ENCODE peak calls at places on chromosomes 12 and 14, in nine cellular contexts. One of them, this sample, is unnamed.

GRCh38 chr12:33588082-33588712 is 148.6 kb upstream of the SYT10 start:
- DNase-seq in stimulated activated CD8-positive, alpha-beta memory T cell treated with anti-CD3 and anti-CD28 coated beads, Interleukin-4, amount 100 ng/mL, for 48 hours: no peak
- DNase-seq in NCI-H510A treated with DMSO at 0.1 percent for 48 hours: no peak
- DNase-seq in activated T-helper 9 cell treated with anti-CD3 and anti-CD28 coated beads, Interleukin-2, amount 50 U/mL, for 16 hours: no peak
- DNase-seq in NCI-H2081: no peak
- DNase-seq in T-helper 2 cell treated with Interferon-gamma antibody and Interleukin-4, amounts not matched to agents 5 μg/mL and 100 μg/mL, for 36 hours: no peak
- DNase-seq in activated naive CD8-positive, alpha-beta T cell treated with anti-CD3 and anti-CD28 coated beads, Interleukin-2, amount 50 U/mL, for 24 hours: no peak
- DNase-seq in colonic mucosa: no peak
- DNase-seq in left colon: no peak
- DNase-seq in this sample: no peak

GRCh38 chr12:15829949-15830348 is 40.8 kb upstream of the EPS8 start:
- DNase-seq in activated naive CD8-positive, alpha-beta T cell treated with anti-CD3 and anti-CD28 coated beads, Interleukin-2, amount 50 U/mL, for 24 hours: no peak
- DNase-seq in activated T-helper 9 cell treated with anti-CD3 and anti-CD28 coated beads, Interleukin-2, amount 50 U/mL, for 16 hours: no peak
- DNase-seq in stimulated activated CD8-positive, alpha-beta memory T cell treated with anti-CD3 and anti-CD28 coated beads, Interleukin-4, amount 100 ng/mL, for 48 hours: no peak
- DNase-seq in T-helper 2 cell treated with Interferon-gamma antibody and Interleukin-4, amounts not matched to agents 5 μg/mL and 100 μg/mL, for 36 hours: no peak
- DNase-seq in NCI-H2081: no peak
- DNase-seq in NCI-H510A treated with DMSO at 0.1 percent for 48 hours: no peak
- DNase-seq in left colon: no peak
- DNase-seq in colonic mucosa: no peak
- DNase-seq in this sample: no peak

GRCh38 chr12:79534029-79534867 is 156.5 kb downstream of the PAWR start:
- DNase-seq in activated T-helper 9 cell treated with anti-CD3 and anti-CD28 coated beads, Interleukin-2, amount 50 U/mL, for 16 hours: no peak
- DNase-seq in activated naive CD8-positive, alpha-beta T cell treated with anti-CD3 and anti-CD28 coated beads, Interleukin-2, amount 50 U/mL, for 24 hours: no peak
- DNase-seq in NCI-H510A treated with DMSO at 0.1 percent for 48 hours: no peak
- DNase-seq in colonic mucosa: no peak
- DNase-seq in left colon: no peak
- DNase-seq in T-helper 2 cell treated with Interferon-gamma antibody and Interleukin-4, amounts not matched to agents 5 μg/mL and 100 μg/mL, for 36 hours: no peak
- DNase-seq in NCI-H2081: no peak
- DNase-seq in stimulated activated CD8-positive, alpha-beta memory T cell treated with anti-CD3 and anti-CD28 coated beads, Interleukin-4, amount 100 ng/mL, for 48 hours: no peak
- DNase-seq in this sample: no peak

GRCh38 chr14:103540816-103541493 is 12.0 kb downstream of the TRMT61A start:
- DNase-seq in activated T-helper 9 cell treated with anti-CD3 and anti-CD28 coated beads, Interleukin-2, amount 50 U/mL, for 16 hours: no peak
- DNase-seq in NCI-H2081: no peak
- DNase-seq in T-helper 2 cell treated with Interferon-gamma antibody and Interleukin-4, amounts not matched to agents 5 μg/mL and 100 μg/mL, for 36 hours: no peak
- DNase-seq in colonic mucosa: no peak
- DNase-seq in left colon: peak
- DNase-seq in NCI-H510A treated with DMSO at 0.1 percent for 48 hours: no peak
- DNase-seq in stimulated activated CD8-positive, alpha-beta memory T cell treated with anti-CD3 and anti-CD28 coated beads, Interleukin-4, amount 100 ng/mL, for 48 hours: no peak
- DNase-seq in activated naive CD8-positive, alpha-beta T cell treated with anti-CD3 and anti-CD28 coated beads, Interleukin-2, amount 50 U/mL, for 24 hours: no peak
- DNase-seq in this sample: no peak

GRCh38 chr12:14691560-14691959 is 4.8 kb downstream of the GUCY2C start:
- DNase-seq in stimulated activated CD8-positive, alpha-beta memory T cell treated with anti-CD3 and anti-CD28 coated beads, Interleukin-4, amount 100 ng/mL, for 48 hours: no peak
- DNase-seq in NCI-H510A treated with DMSO at 0.1 percent for 48 hours: no peak
- DNase-seq in colonic mucosa: peak
- DNase-seq in T-helper 2 cell treated with Interferon-gamma antibody and Interleukin-4, amounts not matched to agents 5 μg/mL and 100 μg/mL, for 36 hours: no peak
- DNase-seq in activated naive CD8-positive, alpha-beta T cell treated with anti-CD3 and anti-CD28 coated beads, Interleukin-2, amount 50 U/mL, for 24 hours: no peak
- DNase-seq in NCI-H2081: no peak
- DNase-seq in left colon: peak
- DNase-seq in activated T-helper 9 cell treated with anti-CD3 and anti-CD28 coated beads, Interleukin-2, amount 50 U/mL, for 16 hours: no peak
- DNase-seq in this sample: peak

GRCh38 chr12:96471368-96472040 is 17.9 kb upstream of the CFAP54 start:
- DNase-seq in left colon: no peak
- DNase-seq in NCI-H510A treated with DMSO at 0.1 percent for 48 hours: no peak
- DNase-seq in activated naive CD8-positive, alpha-beta T cell treated with anti-CD3 and anti-CD28 coated beads, Interleukin-2, amount 50 U/mL, for 24 hours: no peak
- DNase-seq in colonic mucosa: no peak
- DNase-seq in T-helper 2 cell treated with Interferon-gamma antibody and Interleukin-4, amounts not matched to agents 5 μg/mL and 100 μg/mL, for 36 hours: no peak
- DNase-seq in NCI-H2081: no peak
- DNase-seq in stimulated activated CD8-positive, alpha-beta memory T cell treated with anti-CD3 and anti-CD28 coated beads, Interleukin-4, amount 100 ng/mL, for 48 hours: no peak
- DNase-seq in activated T-helper 9 cell treated with anti-CD3 and anti-CD28 coated beads, Interleukin-2, amount 50 U/mL, for 16 hours: no peak
- DNase-seq in this sample: no peak

GRCh38 chr12:85036736-85037135 is 585 bp downstream of the LRRIQ1 start:
- DNase-seq in colonic mucosa: no peak
- DNase-seq in activated T-helper 9 cell treated with anti-CD3 and anti-CD28 coated beads, Interleukin-2, amount 50 U/mL, for 16 hours: no peak
- DNase-seq in left colon: no peak
- DNase-seq in T-helper 2 cell treated with Interferon-gamma antibody and Interleukin-4, amounts not matched to agents 5 μg/mL and 100 μg/mL, for 36 hours: no peak
- DNase-seq in activated naive CD8-positive, alpha-beta T cell treated with anti-CD3 and anti-CD28 coated beads, Interleukin-2, amount 50 U/mL, for 24 hours: no peak
- DNase-seq in stimulated activated CD8-positive, alpha-beta memory T cell treated with anti-CD3 and anti-CD28 coated beads, Interleukin-4, amount 100 ng/mL, for 48 hours: no peak
- DNase-seq in NCI-H2081: no peak
- DNase-seq in NCI-H510A treated with DMSO at 0.1 percent for 48 hours: peak
- DNase-seq in this sample: no peak

GRCh38 chr12:105330938-105331804 is 680 bp downstream of the C12orf75 start:
- DNase-seq in stimulated activated CD8-positive, alpha-beta memory T cell treated with anti-CD3 and anti-CD28 coated beads, Interleukin-4, amount 100 ng/mL, for 48 hours: peak
- DNase-seq in activated T-helper 9 cell treated with anti-CD3 and anti-CD28 coated beads, Interleukin-2, amount 50 U/mL, for 16 hours: peak
- DNase-seq in NCI-H510A treated with DMSO at 0.1 percent for 48 hours: peak
- DNase-seq in left colon: peak
- DNase-seq in NCI-H2081: peak
- DNase-seq in activated naive CD8-positive, alpha-beta T cell treated with anti-CD3 and anti-CD28 coated beads, Interleukin-2, amount 50 U/mL, for 24 hours: peak
- DNase-seq in T-helper 2 cell treated with Interferon-gamma antibody and Interleukin-4, amounts not matched to agents 5 μg/mL and 100 μg/mL, for 36 hours: peak
- DNase-seq in colonic mucosa: peak
- DNase-seq in this sample: peak

GRCh38 chr12:3061129-3061857 is 15.9 kb upstream of the TSPAN9 start:
- DNase-seq in T-helper 2 cell treated with Interferon-gamma antibody and Interleukin-4, amounts not matched to agents 5 μg/mL and 100 μg/mL, for 36 hours: no peak
- DNase-seq in NCI-H510A treated with DMSO at 0.1 percent for 48 hours: no peak
- DNase-seq in stimulated activated CD8-positive, alpha-beta memory T cell treated with anti-CD3 and anti-CD28 coated beads, Interleukin-4, amount 100 ng/mL, for 48 hours: no peak
- DNase-seq in activated naive CD8-positive, alpha-beta T cell treated with anti-CD3 and anti-CD28 coated beads, Interleukin-2, amount 50 U/mL, for 24 hours: no peak
- DNase-seq in colonic mucosa: no peak
- DNase-seq in left colon: no peak
- DNase-seq in NCI-H2081: no peak
- DNase-seq in activated T-helper 9 cell treated with anti-CD3 and anti-CD28 coated beads, Interleukin-2, amount 50 U/mL, for 16 hours: no peak
- DNase-seq in this sample: no peak

GRCh38 chr14:101025131-101025530 is 121.6 kb upstream of the RTL1 start:
- DNase-seq in T-helper 2 cell treated with Interferon-gamma antibody and Interleukin-4, amounts not matched to agents 5 μg/mL and 100 μg/mL, for 36 hours: no peak
- DNase-seq in left colon: no peak
- DNase-seq in NCI-H510A treated with DMSO at 0.1 percent for 48 hours: no peak
- DNase-seq in colonic mucosa: no peak
- DNase-seq in activated naive CD8-positive, alpha-beta T cell treated with anti-CD3 and anti-CD28 coated beads, Interleukin-2, amount 50 U/mL, for 24 hours: no peak
- DNase-seq in activated T-helper 9 cell treated with anti-CD3 and anti-CD28 coated beads, Interleukin-2, amount 50 U/mL, for 16 hours: no peak
- DNase-seq in NCI-H2081: no peak
- DNase-seq in stimulated activated CD8-positive, alpha-beta memory T cell treated with anti-CD3 and anti-CD28 coated beads, Interleukin-4, amount 100 ng/mL, for 48 hours: no peak
- DNase-seq in this sample: no peak

This sample was measured in Peyer's patch.